ENCODE peak calls at places on chromosome 9, in four cellular contexts. M is psoas muscle; Y is stimulated activated CD8-positive, alpha-beta memory T cell treated with anti-CD3 and anti-CD28 coated beads, Interleukin-7, amount 100 ng/mL, for 1 hour; T is NCI-H1105 treated with DMSO at 0.1 percent for 48 hours. H is an unnamed sample.
A peak's percentile ranks its signal among the peaks of the same experiment; 100 is the strongest.

GRCh38 chr9:83081010-83081409 is 18.1 kb upstream of the RASEF start:
- DNase-seq in M (no peak), Y (no peak), T (no peak), H (no peak)

GRCh38 chr9:1047605-1048235 is 2.4 kb upstream of the DMRT2 start:
- DNase-seq in M (peak; percentile 55), Y (no peak), T (no peak), H (no peak)

GRCh38 chr9:95511232-95511951 is 5.4 kb downstream of the PTCH1 start:
- DNase-seq in M (no peak), Y (no peak), T (peak; percentile 64), H (no peak)

GRCh38 chr9:70563437-70564204 is 149.2 kb upstream of the KLF9 start:
- DNase-seq in M (no peak), Y (no peak), T (no peak), H (no peak)

GRCh38 chr9:18463991-18464390 is 10.0 kb upstream of the ADAMTSL1 start:
- DNase-seq in M (no peak), Y (no peak), T (no peak), H (no peak)

GRCh38 chr9:87198716-87199115 is 251.4 kb upstream of the GAS1 start:
- DNase-seq in M (no peak), Y (no peak), T (no peak), H (no peak)

GRCh38 chr9:129203556-129203909 is 25.5 kb upstream of the IER5L start:
- DNase-seq in M (no peak), Y (no peak), T (no peak), H (no peak)

GRCh38 chr9:33117306-33117705 is 40.8 kb upstream of the SMU1 start:
- DNase-seq in M (no peak), Y (no peak), T (no peak), H (no peak)

GRCh38 chr9:11973011-11973410 is 720.2 kb upstream of the TYRP1 start:
- DNase-seq in M (no peak), Y (no peak), T (no peak), H (no peak)

GRCh38 chr9:121289554-121290370 is 21.8 kb downstream of the GSN start:
- DNase-seq in M (no peak), Y (no peak), T (no peak), H (no peak)

GRCh38 chr9:109035684-109036423 is 22.6 kb upstream of the CTNNAL1 start:
- DNase-seq in M (peak; percentile 23), Y (no peak), T (no peak), H (no peak)

GRCh38 chr9:120708526-120709224 is 5.6 kb downstream of the MEGF9 start:
- DNase-seq in M (no peak), Y (no peak), T (peak; percentile 17), H (no peak)

H was measured in cerebellar nuclear complex.